ENCODE peak calls at places on chromosomes 6 and 20, in ten cellular contexts. T is AG04450, Z is AG04449, D is gastrocnemius medialis, Q is astrocyte of the spinal cord, W is thoracic aorta, X is foreskin fibroblast, E is choroid plexus epithelial cell, U is testis, N is lower lobe of right lung. M is an unnamed sample.

GRCh38 chr6:157229219-157229607 is 94.1 kb downstream of the TMEM242 start:
- DNase-seq in W (no peak), Z (no peak), Q (no peak), X (no peak), N (no peak), D (no peak), E (no peak), T (no peak), U (no peak), M (no peak)

GRCh38 chr6:86152546-86152945 is 509.9 kb upstream of the SYNCRIP start:
- DNase-seq in X (no peak), Q (no peak), U (no peak), W (no peak), Z (no peak), N (no peak), D (no peak), E (no peak), T (no peak), M (no peak)

GRCh38 chr6:15626878-15627683 is 35.7 kb downstream of the DTNBP1 start:
- DNase-seq in N (no peak), Z (no peak), E (peak; percentile 49), T (no peak), X (no peak), Q (no peak), U (no peak), D (no peak), W (no peak), M (peak; percentile 32)

GRCh38 chr6:42315991-42316378 is 98.3 kb upstream of the MRPS10 start:
- DNase-seq in Z (peak; percentile 89), D (no peak), Q (peak; percentile 97), U (no peak), N (no peak), W (peak; percentile 3), E (peak; percentile 94), T (peak; percentile 86), X (peak; percentile 96), M (peak; percentile 96)

GRCh38 chr6:14876778-14877613 is 368.9 kb upstream of the JARID2 start:
- DNase-seq in X (peak; percentile 71), E (peak; percentile 91), Q (peak; percentile 90), U (no peak), Z (peak; percentile 34), N (no peak), T (peak; percentile 48), W (no peak), D (no peak), M (peak; percentile 78)

GRCh38 chr20:5390719-5391118 is 74.0 kb upstream of the PROKR2 start:
- DNase-seq in Q (no peak), N (no peak), W (no peak), E (no peak), D (no peak), X (no peak), U (no peak), T (no peak), Z (no peak), M (no peak)

GRCh38 chr6:129251669-129252376 is 368.9 kb downstream of the LAMA2 start:
- DNase-seq in W (no peak), N (no peak), Q (peak; percentile 75), Z (peak; percentile 31), T (peak; percentile 32), U (peak; percentile 79), X (peak; percentile 83), D (no peak), E (peak; percentile 90), M (peak; percentile 84)

GRCh38 chr20:38201356-38201755 is 36.3 kb upstream of the TGM2 start:
- DNase-seq in N (peak; percentile 62), T (peak; percentile 61), U (no peak), Q (peak; percentile 72), Z (no peak), E (peak; percentile 83), X (peak; percentile 93), D (no peak), W (no peak), M (peak; percentile 74)

GRCh38 chr6:117907600-117908245 is 659 bp downstream of the SLC35F1 start:
- DNase-seq in Z (no peak), W (no peak), D (no peak), U (peak; percentile 21), X (peak; percentile 10), Q (no peak), N (peak; percentile 36), E (no peak), T (no peak), M (no peak)

GRCh38 chr6:165055231-165055630 is 254.2 kb downstream of the C6orf118 start:
- DNase-seq in Q (peak; percentile 3), W (no peak), N (no peak), T (no peak), Z (no peak), E (no peak), D (no peak), U (no peak), X (no peak), M (no peak)

GRCh38 chr6:36860126-36860525 is 14.5 kb downstream of the PPIL1 start:
- DNase-seq in X (no peak), N (no peak), Q (no peak), Z (no peak), D (no peak), U (no peak), T (no peak), E (no peak), W (no peak), M (no peak)

GRCh38 chr6:37792457-37793039 is 27.0 kb upstream of the ZFAND3 start:
- DNase-seq in U (no peak), N (no peak), Q (no peak), T (no peak), W (no peak), D (no peak), X (no peak), E (no peak), Z (no peak), M (no peak)

GRCh38 chr6:41741625-41742490 is 5.3 kb downstream of the PGC start:
- DNase-seq in X (no peak), D (no peak), W (no peak), N (peak; percentile 43), T (no peak), E (no peak), Z (no peak), Q (no peak), U (no peak), M (no peak)

GRCh38 chr6:166772518-166772917 is 145.5 kb upstream of the RPS6KA2 start:
- DNase-seq in E (no peak), Z (no peak), X (no peak), T (no peak), N (no peak), Q (no peak), W (no peak), D (no peak), U (no peak), M (no peak)
- TF ChIP-seq CTCF in E (peak; percentile 33), Z (no peak), X (no peak), T (peak; percentile 2), N (no peak), Q (peak; percentile 36), W (no peak), D (no peak), U (no peak), M (peak; percentile 18)

DNA sequence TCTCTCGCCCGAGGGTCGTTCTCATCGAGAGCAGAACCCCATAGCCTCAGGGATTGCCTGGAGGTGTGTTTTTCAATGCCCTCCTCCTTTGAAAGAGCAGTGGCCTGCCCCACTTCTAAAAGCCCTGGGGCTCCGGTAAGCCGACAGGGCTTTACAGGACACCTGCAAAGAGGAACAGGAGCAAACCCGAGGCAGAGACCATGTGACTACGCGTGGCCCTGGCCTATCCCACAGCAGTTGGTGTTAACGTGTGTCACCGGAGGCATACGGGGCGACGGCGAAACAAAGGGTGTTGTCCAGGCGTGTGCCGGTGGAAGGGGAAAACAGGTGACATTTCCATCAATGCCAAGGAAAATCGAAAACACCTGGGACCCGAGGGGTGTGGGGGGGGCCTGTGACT is 972.9 kb upstream of the DEFB115 start:
- DNase-seq in E (no peak), D (no peak), Z (no peak), W (no peak), T (no peak), X (no peak), Q (no peak), N (no peak), U (no peak), M (no peak)
- H3K4me3 ChIP-seq in E (peak overlapping the region; percentile 46), D (peak overlapping the region; percentile 42), Z (no peak overlapping the region), W (peak overlapping the region; percentile 86), T (no peak overlapping the region), X (no peak overlapping the region), Q (no peak overlapping the region), N (peak overlapping the region; percentile 53), U (peak overlapping the region; percentile 49), M (no peak overlapping the region)

GRCh38 chr20:19251506-19251905 is 39.1 kb downstream of the SLC24A3 start:
- DNase-seq in U (no peak), Z (no peak), W (no peak), T (no peak), E (no peak), N (no peak), D (no peak), X (no peak), Q (no peak), M (no peak)

GRCh38 chr20:19251958-19252669 is 39.7 kb downstream of the SLC24A3 start:
- DNase-seq in D (no peak), Q (no peak), U (no peak), N (no peak), Z (no peak), W (no peak), T (no peak), X (no peak), E (no peak), M (no peak)

GRCh38 chr20:19253316-19253715 is 40.9 kb downstream of the SLC24A3 start:
- DNase-seq in D (no peak), Q (no peak), N (no peak), X (peak; percentile 39), W (no peak), E (no peak), U (no peak), Z (no peak), T (no peak), M (no peak)

GRCh38 chr20:19252670-19253120 is 40.3 kb downstream of the SLC24A3 start:
- DNase-seq in U (no peak), D (no peak), Z (peak; percentile 14), Q (no peak), E (peak; percentile 73), W (no peak), X (peak; percentile 90), N (peak; percentile 68), T (no peak), M (no peak)

GRCh38 chr20:19249515-19249914 is 37.1 kb downstream of the SLC24A3 start:
- DNase-seq in N (no peak), X (peak; percentile 61), U (no peak), E (peak; percentile 61), D (no peak), W (no peak), Z (no peak), T (no peak), Q (no peak), M (no peak)
- TF ChIP-seq CTCF in N (no peak), X (no peak), U (no peak), E (no peak), D (no peak), W (no peak), Z (no peak), T (no peak), Q (no peak), M (no peak)

DNA sequence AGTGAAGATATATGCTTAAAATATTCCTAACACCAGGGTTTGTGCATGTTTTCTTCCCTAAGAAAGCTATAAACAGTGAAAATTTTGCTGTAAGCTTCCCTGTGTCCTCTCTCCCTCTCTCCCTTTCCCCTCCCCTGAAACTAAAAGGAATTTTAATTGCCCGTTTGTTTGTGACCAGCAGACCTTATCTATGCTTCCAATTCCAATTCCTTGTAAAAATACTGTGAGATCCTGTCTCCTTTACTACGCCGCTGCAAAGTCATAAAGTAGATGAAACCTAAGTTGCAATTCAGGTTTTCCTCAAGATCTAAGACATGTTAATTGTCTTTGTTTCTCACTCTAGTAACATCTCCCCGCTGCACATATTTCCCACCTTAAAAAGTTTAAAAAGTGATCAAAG is 82.3 kb downstream of the DNAH8 start:
- DNase-seq in Z (no peak), T (no peak), U (no peak), E (no peak), N (no peak), W (no peak), Q (no peak), D (no peak), X (no peak), M (no peak)
- H3K4me3 ChIP-seq in Z (no peak overlapping the region), T (no peak overlapping the region), U (no peak overlapping the region), E (no peak overlapping the region), N (no peak overlapping the region), W (no peak overlapping the region), Q (no peak overlapping the region), D (no peak overlapping the region), X (no peak overlapping the region), M (no peak overlapping the region)